ENCODE peak calls at places on chromosomes 16 and 17, in six cellular contexts. Y is AG10803; L is GM23248; R is RWPE1; B is stimulated activated CD8-positive, alpha-beta memory T cell treated with anti-CD3 and anti-CD28 coated beads, Interleukin-15, amount 100 ng/mL, for 4 hours; W is activated T-helper 1 cell treated with anti-CD3 and anti-CD28 coated beads, Interleukin-2, amount 50 U/mL, for 16 hours. N is an unnamed sample.

GRCh38 chr17:61411114-61411943 is 11.7 kb downstream of the TBX2 start:
- DNase-seq in Y (peak), L (peak), R (peak), B (no peak), W (no peak), N (no peak)

GRCh38 chr17:163514-164103 is 17.8 kb downstream of the DOC2B start:
- DNase-seq in Y (no peak), L (peak), R (peak), B (no peak), W (no peak), N (no peak)

GRCh38 chr17:56948491-56948890 is 12.4 kb downstream of the COIL start:
- DNase-seq in Y (peak), L (peak), R (no peak), B (no peak), W (no peak), N (no peak)

GRCh38 chr17:1227917-1228751 is 42.1 kb upstream of the BHLHA9 start:
- DNase-seq in Y (no peak), L (peak), R (no peak), B (no peak), W (peak), N (no peak)

GRCh38 chr16:86550281-86550680 is 4.8 kb downstream of the MTHFSD start:
- DNase-seq in Y (no peak), L (no peak), R (no peak), B (no peak), W (no peak), N (no peak)

GRCh38 chr17:78599419-78599818 is 22.2 kb upstream of the DNAH17 start:
- DNase-seq in Y (no peak), L (no peak), R (no peak), B (no peak), W (no peak), N (no peak)

GRCh38 chr17:72677714-72678390 is 414.6 kb downstream of the SLC39A11 start:
- DNase-seq in Y (peak), L (peak), R (no peak), B (no peak), W (no peak), N (no peak)

GRCh38 chr16:17346774-17347569 is 123.8 kb downstream of the XYLT1 start:
- DNase-seq in Y (no peak), L (no peak), R (no peak), B (no peak), W (no peak), N (no peak)

GRCh38 chr16:21638573-21638975 is 13.8 kb downstream of the IGSF6 start:
- DNase-seq in Y (peak), L (peak), R (peak), B (no peak), W (no peak), N (no peak)

GRCh38 chr16:13957197-13958078 is 37.5 kb downstream of the ERCC4 start:
- DNase-seq in Y (peak), L (peak), R (peak), B (no peak), W (no peak), N (no peak)

GRCh38 chr16:57574646-57575467 is 32.4 kb downstream of the ADGRG5 start:
- DNase-seq in Y (no peak), L (no peak), R (no peak), B (no peak), W (no peak), N (no peak)

GRCh38 chr17:44652727-44653126 is 3.5 kb upstream of the MEIOC start:
- DNase-seq in Y (no peak), L (no peak), R (no peak), B (no peak), W (no peak), N (no peak)

N was measured in activated naive CD4-positive, alpha-beta T cell.